ENCODE peak calls at places on chromosomes 11 and 22, in seven cellular contexts. Q, B, I, E, A, C and L are unnamed samples.

GRCh38 chr22:29716814-29717213 is 3.0 kb upstream of the CABP7 start:
- DNase-seq in Q (peak), B (peak), I (peak), E (peak), A (peak), C (peak), L (peak)

GRCh38 chr11:64164392-64165312 is 1.3 kb downstream of the MACROD1 start:
- DNase-seq in Q (peak), B (no peak), I (peak), E (no peak), A (peak), C (no peak), L (no peak)

GRCh38 chr11:111975076-111975806 is 38.1 kb downstream of the DIXDC1 start:
- DNase-seq in Q (no peak), B (no peak), I (no peak), E (no peak), A (no peak), C (no peak), L (peak)

GRCh38 chr22:17158568-17159503 is at the start of gene HDHD5:
- DNase-seq in Q (peak), B (peak), I (peak), E (peak), A (peak), C (peak), L (peak)

GRCh38 chr11:1073261-1073724 is 1.4 kb upstream of the MUC2 start:
- DNase-seq in Q (no peak), B (no peak), I (no peak), E (peak), A (peak), C (no peak), L (no peak)

GRCh38 chr11:126695293-126695692 is 305.3 kb downstream of the KIRREL3 start:
- DNase-seq in Q (no peak), B (no peak), I (no peak), E (no peak), A (no peak), C (no peak), L (no peak)

GRCh38 chr11:57237204-57237681 is at the start of gene APLNR:
- DNase-seq in Q (peak), B (no peak), I (peak), E (no peak), A (no peak), C (no peak), L (no peak)

GRCh38 chr22:43400449-43400848 is 11.4 kb upstream of the MPPED1 start:
- DNase-seq in Q (no peak), B (no peak), I (no peak), E (no peak), A (no peak), C (no peak), L (no peak)

GRCh38 chr11:82711648-82712047 is 22.0 kb downstream of the FAM181B start:
- DNase-seq in Q (no peak), B (no peak), I (no peak), E (no peak), A (no peak), C (no peak), L (no peak)

GRCh38 chr11:7907121-7907520 is 23.9 kb downstream of the OR10A6 start:
- DNase-seq in Q (no peak), B (no peak), I (no peak), E (no peak), A (no peak), C (no peak), L (no peak)

GRCh38 chr22:40101417-40102101 is 76.2 kb upstream of the TNRC6B start:
- DNase-seq in Q (no peak), B (peak), I (no peak), E (no peak), A (no peak), C (no peak), L (no peak)

GRCh38 chr11:125950696-125951645 is 5.1 kb downstream of the VSIG10L2 start:
- DNase-seq in Q (no peak), B (no peak), I (no peak), E (peak), A (no peak), C (no peak), L (peak)

GRCh38 chr11:112541140-112541901 is 280.7 kb upstream of the PLET1 start:
- DNase-seq in Q (peak), B (no peak), I (no peak), E (no peak), A (no peak), C (no peak), L (no peak)

GRCh38 chr11:121445071-121445768 is 6.9 kb upstream of the SORL1 start:
- DNase-seq in Q (no peak), B (no peak), I (no peak), E (no peak), A (no peak), C (no peak), L (no peak)

GRCh38 chr11:5204787-5205186 is 4.3 kb upstream of the OR51V1 start:
- DNase-seq in Q (peak), B (peak), I (no peak), E (peak), A (no peak), C (peak), L (peak)

GRCh38 chr11:129380413-129380812 is 4.8 kb downstream of the BARX2 start:
- DNase-seq in Q (no peak), B (no peak), I (no peak), E (no peak), A (no peak), C (no peak), L (no peak)

GRCh38 chr11:61333638-61334433 is 808 bp downstream of the TKFC start:
- DNase-seq in Q (no peak), B (no peak), I (no peak), E (no peak), A (no peak), C (no peak), L (no peak)

GRCh38 chr22:44462246-44463015 is 35.6 kb downstream of the RTL6 start:
- DNase-seq in Q (no peak), B (no peak), I (no peak), E (no peak), A (no peak), C (no peak), L (no peak)

GRCh38 chr11:45180888-45181594 is 34.6 kb downstream of the PRDM11 start:
- DNase-seq in Q (peak), B (peak), I (peak), E (peak), A (no peak), C (no peak), L (peak)

GRCh38 chr11:11036185-11037161 is 178.6 kb upstream of the ZBED5 start:
- DNase-seq in Q (peak), B (peak), I (peak), E (peak), A (no peak), C (peak), L (peak)

GRCh38 chr11:2327032-2327431 is 25.2 kb downstream of the TSPAN32 start:
- DNase-seq in Q (no peak), B (no peak), I (no peak), E (no peak), A (no peak), C (no peak), L (no peak)

GRCh38 chr22:41123151-41123550 is 30.8 kb downstream of the EP300 start:
- DNase-seq in Q (no peak), B (no peak), I (no peak), E (peak), A (no peak), C (no peak), L (peak)

GRCh38 chr11:70270877-70271634 is 566 bp downstream of the PPFIA1 start:
- DNase-seq in Q (peak), B (peak), I (peak), E (peak), A (peak), C (peak), L (peak)
- H4K8ac ChIP-seq in Q (no peak), B (no peak), I (no peak), E (no peak), A (peak), C (peak), L (peak)

GRCh38 chr11:16968196-16968595 is 46.0 kb downstream of the PLEKHA7 start:
- DNase-seq in Q (no peak), B (no peak), I (no peak), E (no peak), A (no peak), C (no peak), L (no peak)
- H3K27ac ChIP-seq in Q (no peak), B (no peak), I (no peak), E (no peak), A (no peak), C (no peak), L (no peak)

DNA sequence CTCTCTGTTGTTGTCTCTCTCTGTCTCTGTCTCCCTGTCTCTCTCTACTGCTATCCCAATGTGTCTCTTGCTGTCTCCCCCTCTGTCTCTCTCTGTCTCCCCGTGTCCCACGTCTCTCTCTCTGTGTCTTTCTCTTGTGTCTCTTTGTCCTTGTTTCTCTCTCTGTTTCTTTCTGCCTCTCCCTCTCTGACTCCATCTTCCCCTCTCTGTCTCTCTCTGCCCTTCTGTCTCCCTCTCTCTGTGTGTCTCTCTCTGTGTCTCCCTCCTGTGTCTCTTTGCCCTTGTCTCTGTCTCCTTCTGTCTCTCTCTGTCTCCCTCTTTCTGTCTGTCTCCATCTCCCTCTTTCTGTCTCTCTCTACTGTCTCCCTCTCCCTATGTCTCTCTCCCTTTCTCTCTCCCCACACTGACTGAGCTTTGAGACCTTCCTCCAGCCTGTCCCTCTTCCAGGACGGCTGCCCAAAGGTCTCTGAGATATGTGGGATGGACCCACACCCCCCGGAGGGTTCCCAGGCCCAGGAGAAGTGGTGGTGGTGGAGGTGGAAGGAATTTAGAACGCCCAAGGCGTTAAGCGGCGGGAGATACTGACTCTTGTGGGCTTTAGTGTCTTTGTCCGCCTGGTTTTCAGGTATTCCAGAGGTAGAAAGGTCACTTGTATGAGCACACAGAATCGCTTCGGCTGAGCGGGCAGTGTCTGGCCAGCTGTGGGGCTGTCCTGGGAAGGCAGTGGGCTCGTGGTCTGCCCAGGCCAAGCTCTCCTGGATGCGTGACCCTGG is 65.5 kb upstream of the CCND1 start:
- DNase-seq in Q (no peak), B (no peak), I (no peak), E (no peak), A (no peak), C (no peak), L (no peak)
- H4K8ac ChIP-seq in Q (no peak), B (no peak), I (no peak), E (no peak), A (no peak), C (no peak), L (no peak)

DNA sequence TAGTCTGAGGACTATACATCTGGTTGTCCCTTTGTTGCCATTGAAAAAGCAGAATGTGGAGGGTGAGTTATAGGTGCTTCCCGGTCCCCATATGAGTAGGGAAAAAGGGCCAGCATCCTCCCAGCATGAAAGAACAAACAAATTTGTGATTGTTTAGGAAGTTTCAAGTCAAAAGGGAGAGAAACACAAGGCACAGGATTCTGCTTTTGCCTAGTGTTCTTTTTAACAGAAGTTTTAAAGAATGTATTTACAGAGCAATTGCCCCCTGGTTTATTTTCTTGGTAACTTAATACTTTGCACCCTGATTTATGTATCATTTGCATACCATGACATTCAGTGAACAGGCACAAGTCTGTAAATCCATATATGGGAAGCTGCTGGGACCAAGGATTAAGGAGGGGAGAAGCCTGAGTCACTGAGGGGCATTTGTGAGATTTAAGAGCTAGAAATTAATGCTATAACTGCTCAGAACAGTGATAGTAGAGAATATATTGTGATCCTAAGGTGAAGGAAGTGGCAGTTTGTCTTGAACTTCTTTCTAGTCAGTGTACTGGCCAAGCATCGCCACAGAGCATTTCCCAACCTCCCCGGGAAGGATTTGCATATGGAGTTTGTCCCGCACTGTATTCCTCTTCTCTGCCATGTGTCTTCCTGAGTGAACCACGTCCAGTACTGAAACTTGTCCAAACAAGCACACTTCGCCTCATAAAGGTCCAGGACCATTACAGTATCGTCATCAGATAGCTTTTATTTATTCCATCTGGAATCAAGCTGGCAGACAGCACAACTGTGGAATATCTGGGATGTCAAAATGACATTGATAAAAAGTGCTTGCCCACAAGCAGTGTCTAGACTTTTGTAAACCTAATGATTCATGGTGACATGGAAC is 103.0 kb downstream of the DBX1 start:
- DNase-seq in Q (no peak), B (no peak), I (no peak), E (peak), A (no peak), C (no peak), L (no peak)
- H3K27ac ChIP-seq in Q (no peak), B (no peak), I (no peak), E (peak), A (no peak), C (peak), L (no peak)

DNA sequence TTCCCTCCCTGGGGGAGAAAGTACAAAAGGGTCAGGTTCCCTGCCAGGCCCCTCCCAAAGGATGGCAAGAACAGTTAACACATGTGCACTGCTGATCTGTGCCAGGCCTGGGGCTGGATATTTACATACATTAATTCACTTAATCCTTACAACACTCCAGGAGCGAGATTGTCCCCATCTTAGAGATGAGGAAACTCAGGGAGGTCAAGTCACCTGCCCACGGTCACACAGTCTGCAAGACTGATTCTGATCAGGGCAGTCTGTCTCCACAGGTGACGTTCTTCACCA is 36.5 kb downstream of the NECTIN1 start:
- DNase-seq in Q (no peak), B (no peak), I (no peak), E (no peak), A (no peak), C (no peak), L (no peak)
- H4K8ac ChIP-seq in Q (no peak), B (no peak), I (no peak), E (no peak), A (no peak), C (no peak), L (no peak)

GRCh38 chr11:14424096-14424495 is 65.1 kb upstream of the RRAS2 start:
- DNase-seq in Q (peak), B (no peak), I (no peak), E (peak), A (no peak), C (no peak), L (peak)
- H3K27ac ChIP-seq in Q (no peak), B (no peak), I (no peak), E (peak), A (no peak), C (no peak), L (peak)